ENCODE peak calls at places on chromosomes 3 and 15, in five cellular contexts. S, O, I, Y and C are unnamed samples.

GRCh38 chr3:125644036-125645025 is 49.0 kb upstream of the OSBPL11 start:
- DNase-seq in S (no peak), O (no peak), I (peak), Y (peak), C (no peak)

GRCh38 chr3:197554562-197555280 is 1.0 kb downstream of the BDH1 start:
- DNase-seq in S (peak), O (peak), I (peak), Y (peak), C (peak)

GRCh38 chr3:169264711-169265110 is 398.8 kb downstream of the MECOM start:
- DNase-seq in S (peak), O (no peak), I (peak), Y (peak), C (peak)

GRCh38 chr3:13200951-13201350 is 127.7 kb upstream of the IQSEC1 start:
- DNase-seq in S (no peak), O (no peak), I (no peak), Y (peak), C (no peak)

GRCh38 chr3:49199244-49199899 is 28.0 kb downstream of the KLHDC8B start:
- DNase-seq in S (no peak), O (no peak), I (peak), Y (peak), C (no peak)

GRCh38 chr3:37946531-37946889 is 44.1 kb upstream of the VILL start:
- DNase-seq in S (no peak), O (no peak), I (no peak), Y (no peak), C (no peak)

GRCh38 chr3:20648921-20649381 is 462.9 kb upstream of the SGO1 start:
- DNase-seq in S (peak), O (no peak), I (no peak), Y (peak), C (no peak)

GRCh38 chr15:101140697-101141065 is 111.2 kb downstream of the CHSY1 start:
- DNase-seq in S (no peak), O (no peak), I (no peak), Y (no peak), C (no peak)

GRCh38 chr15:73196113-73196512 is 143.8 kb downstream of the NEO1 start:
- DNase-seq in S (peak), O (no peak), I (no peak), Y (peak), C (no peak)

GRCh38 chr3:36409862-36410261 is 29.6 kb downstream of the STAC start:
- DNase-seq in S (no peak), O (no peak), I (no peak), Y (no peak), C (no peak)

GRCh38 chr3:98977520-98977919 is 76.0 kb upstream of the DCBLD2 start:
- DNase-seq in S (no peak), O (no peak), I (no peak), Y (peak), C (no peak)

GRCh38 chr15:98933376-98933775 is 74.2 kb downstream of the PGPEP1L start:
- DNase-seq in S (no peak), O (no peak), I (no peak), Y (no peak), C (no peak)

GRCh38 chr15:66775127-66776105 is 73.4 kb downstream of the SMAD6 start:
- DNase-seq in S (no peak), O (no peak), I (peak), Y (peak), C (no peak)

GRCh38 chr3:38840987-38841386 is 25.0 kb upstream of the SCN10A start:
- DNase-seq in S (no peak), O (no peak), I (no peak), Y (peak), C (no peak)

GRCh38 chr3:125057186-125057850 is 1.5 kb upstream of the HEG1 start:
- DNase-seq in S (no peak), O (no peak), I (no peak), Y (peak), C (no peak)

GRCh38 chr3:194140520-194141414 is 4.8 kb downstream of the HES1 start:
- DNase-seq in S (peak), O (no peak), I (peak), Y (peak), C (peak)

GRCh38 chr3:158912188-158912587 is 110.3 kb downstream of the MFSD1 start:
- DNase-seq in S (peak), O (no peak), I (no peak), Y (no peak), C (no peak)

GRCh38 chr3:32371466-32372212 is 20.0 kb upstream of the CMTM7 start:
- DNase-seq in S (no peak), O (no peak), I (no peak), Y (no peak), C (no peak)

GRCh38 chr3:187997490-187997889 is 156.5 kb upstream of the LPP start:
- DNase-seq in S (no peak), O (no peak), I (no peak), Y (no peak), C (no peak)

GRCh38 chr15:64137226-64137833 is 14.2 kb upstream of the SNX22 start:
- DNase-seq in S (no peak), O (no peak), I (no peak), Y (no peak), C (no peak)

GRCh38 chr15:59933607-59934006 is 70.5 kb upstream of the FOXB1 start:
- DNase-seq in S (no peak), O (no peak), I (no peak), Y (no peak), C (no peak)

GRCh38 chr15:69038508-69038907 is 24.0 kb downstream of the NOX5 start:
- DNase-seq in S (no peak), O (no peak), I (no peak), Y (no peak), C (no peak)

GRCh38 chr3:172467170-172467824 is 19.0 kb upstream of the GHSR start:
- DNase-seq in S (no peak), O (no peak), I (no peak), Y (peak), C (no peak)